ENCODE peak calls at places on chromosome 5, in four cellular contexts. One of them, this sample, is unnamed.
A peak's percentile ranks its signal among the peaks of the same experiment; 100 is the strongest.

GRCh38 chr5:128216860-128217531 is 133.4 kb downstream of the SLC12A2 start:
- DNase-seq in fibroblast of the aortic adventitia: peak; percentile 58
- DNase-seq in caudate nucleus: no peak
- DNase-seq in RKO: peak; percentile 16
- DNase-seq in this sample: no peak

GRCh38 chr5:162068412-162068811 is 839 bp downstream of the GABRG2 start:
- DNase-seq in fibroblast of the aortic adventitia: no peak
- DNase-seq in caudate nucleus: no peak
- DNase-seq in RKO: peak; percentile 63
- DNase-seq in this sample: no peak

GRCh38 chr5:142248853-142249462 is 75.9 kb downstream of the SPRY4 start:
- DNase-seq in fibroblast of the aortic adventitia: peak; percentile 46
- DNase-seq in caudate nucleus: no peak
- DNase-seq in RKO: no peak
- DNase-seq in this sample: no peak

GRCh38 chr5:122170630-122171029 is 41.3 kb downstream of the ZNF474 start:
- DNase-seq in fibroblast of the aortic adventitia: no peak
- DNase-seq in caudate nucleus: no peak
- DNase-seq in RKO: peak; percentile 88
- DNase-seq in this sample: no peak

GRCh38 chr5:41918105-41918504 is 7.0 kb upstream of the FBXO4 start:
- DNase-seq in fibroblast of the aortic adventitia: no peak
- DNase-seq in caudate nucleus: no peak
- DNase-seq in RKO: no peak
- DNase-seq in this sample: no peak

GRCh38 chr5:78213799-78214198 is 80.7 kb downstream of the AP3B1 start:
- DNase-seq in fibroblast of the aortic adventitia: no peak
- DNase-seq in caudate nucleus: no peak
- DNase-seq in RKO: no peak
- DNase-seq in this sample: peak; percentile 2

GRCh38 chr5:6700074-6700685 is 13.1 kb upstream of the TENT4A start:
- DNase-seq in fibroblast of the aortic adventitia: peak; percentile 62
- DNase-seq in caudate nucleus: no peak
- DNase-seq in RKO: no peak
- DNase-seq in this sample: no peak

GRCh38 chr5:152689275-152689711 is 284.2 kb upstream of the NMUR2 start:
- DNase-seq in fibroblast of the aortic adventitia: no peak
- DNase-seq in caudate nucleus: no peak
- DNase-seq in RKO: no peak
- DNase-seq in this sample: no peak

GRCh38 chr5:74185599-74185998 is 454.9 kb downstream of the ENC1 start:
- DNase-seq in fibroblast of the aortic adventitia: peak; percentile 31
- DNase-seq in caudate nucleus: no peak
- DNase-seq in RKO: no peak
- DNase-seq in this sample: no peak

GRCh38 chr5:130289132-130290088 is 385.1 kb downstream of the CHSY3 start:
- DNase-seq in fibroblast of the aortic adventitia: peak; percentile 75
- DNase-seq in caudate nucleus: no peak
- DNase-seq in RKO: no peak
- DNase-seq in this sample: no peak

GRCh38 chr5:137199966-137200365 is 299.2 kb downstream of the SPOCK1 start:
- DNase-seq in fibroblast of the aortic adventitia: peak; percentile 51
- DNase-seq in caudate nucleus: no peak
- DNase-seq in RKO: no peak
- DNase-seq in this sample: no peak

GRCh38 chr5:133665571-133665970 is 53.2 kb upstream of the FSTL4 start:
- DNase-seq in fibroblast of the aortic adventitia: no peak
- DNase-seq in caudate nucleus: no peak
- DNase-seq in RKO: no peak
- DNase-seq in this sample: no peak

GRCh38 chr5:13941468-13941867 is 3.0 kb downstream of the DNAH5 start:
- DNase-seq in fibroblast of the aortic adventitia: no peak
- DNase-seq in caudate nucleus: no peak
- DNase-seq in RKO: no peak
- DNase-seq in this sample: no peak

This sample was measured in frontal cortex.